ENCODE peak calls at places on chromosomes 1 and 21, in seven cellular contexts. T is mesendoderm, N is bronchial epithelial cell, L is astrocyte of the spinal cord, Z is hippocampal formation, R is NCI-H1417, E is aorta. J is an unnamed sample.

GRCh38 chr1:10171995-10172669 is 38.2 kb upstream of the KIF1B start:
- DNase-seq in L (no peak), E (no peak), R (no peak), N (no peak), T (no peak), Z (no peak), J (no peak)

GRCh38 chr1:223250632-223251015 is 107.6 kb upstream of the TLR5 start:
- DNase-seq in E (no peak), Z (no peak), R (no peak), L (no peak), T (no peak), N (no peak), J (no peak)

GRCh38 chr1:170707959-170708666 is 44.2 kb downstream of the PRRX1 start:
- DNase-seq in R (no peak), N (peak), T (peak), E (no peak), Z (no peak), L (peak), J (peak)

GRCh38 chr1:1788646-1789431 is 10.6 kb upstream of the NADK start:
- DNase-seq in L (peak), E (no peak), Z (no peak), R (no peak), N (no peak), T (peak), J (no peak)

GRCh38 chr1:15799928-15800835 is 7.3 kb downstream of the UQCRHL start:
- DNase-seq in E (no peak), R (no peak), N (peak), Z (no peak), T (peak), L (peak), J (peak)

GRCh38 chr21:41045534-41046268 is 122.3 kb upstream of the BACE2 start:
- DNase-seq in T (peak), Z (no peak), N (peak), E (no peak), R (peak), L (no peak), J (no peak)

GRCh38 chr1:198113302-198113701 is 43.5 kb upstream of the NEK7 start:
- DNase-seq in R (no peak), N (no peak), Z (no peak), E (no peak), L (no peak), T (no peak), J (no peak)

GRCh38 chr1:232613752-232614381 is 16.1 kb downstream of the SIPA1L2 start:
- DNase-seq in Z (no peak), R (no peak), E (no peak), T (no peak), L (peak), N (no peak), J (no peak)

GRCh38 chr1:176577651-176578197 is 114.7 kb downstream of the PAPPA2 start:
- DNase-seq in L (no peak), R (no peak), N (no peak), T (no peak), Z (no peak), E (no peak), J (no peak)

GRCh38 chr1:201036188-201036834 is 12.8 kb upstream of the KIF21B start:
- DNase-seq in N (no peak), Z (no peak), T (no peak), E (no peak), R (no peak), L (no peak), J (no peak)

GRCh38 chr1:110339427-110340206 is 440 bp downstream of the RBM15 start:
- DNase-seq in N (peak), R (peak), L (peak), T (peak), Z (no peak), E (peak), J (peak)

GRCh38 chr1:154812911-154813816 is 56.9 kb downstream of the KCNN3 start:
- DNase-seq in E (no peak), Z (no peak), N (peak), L (peak), T (peak), R (peak), J (peak)

GRCh38 chr1:235275836-235276235 is 52.1 kb downstream of the ARID4B start:
- DNase-seq in R (no peak), T (peak), L (no peak), E (no peak), Z (no peak), N (no peak), J (no peak)

GRCh38 chr1:74835046-74835445 is 102.1 kb downstream of the TYW3 start:
- DNase-seq in E (no peak), Z (no peak), N (no peak), R (no peak), L (peak), T (peak), J (no peak)

GRCh38 chr1:46131727-46132528 is 501 bp downstream of the PIK3R3 start:
- DNase-seq in Z (no peak), E (peak), T (peak), N (peak), L (peak), R (peak), J (peak)

GRCh38 chr1:93635614-93636543 is 45.8 kb downstream of the BCAR3 start:
- DNase-seq in N (no peak), T (peak), R (no peak), L (peak), E (no peak), Z (peak), J (no peak)

GRCh38 chr1:50739125-50739524 is 220.9 kb downstream of the FAF1 start:
- DNase-seq in R (no peak), E (no peak), L (no peak), Z (no peak), T (no peak), N (no peak), J (no peak)

GRCh38 chr1:212326541-212326940 is 41.3 kb downstream of the PPP2R5A start:
- DNase-seq in N (no peak), T (no peak), Z (no peak), R (no peak), E (no peak), L (no peak), J (no peak)

GRCh38 chr1:186735463-186735862 is 55.2 kb upstream of the PTGS2 start:
- DNase-seq in R (no peak), E (no peak), L (no peak), Z (no peak), T (no peak), N (peak), J (peak)

GRCh38 chr1:100100202-100100601 is 32.5 kb downstream of the SASS6 start:
- DNase-seq in L (no peak), R (no peak), N (no peak), Z (no peak), E (no peak), T (no peak), J (no peak)

GRCh38 chr1:67785847-67786753 is 47.2 kb downstream of the GNG12 start:
- DNase-seq in L (no peak), Z (no peak), R (no peak), T (no peak), E (no peak), N (no peak), J (no peak)

GRCh38 chr21:14956826-14957225 is 108.0 kb downstream of the NRIP1 start:
- DNase-seq in E (no peak), Z (no peak), R (no peak), T (no peak), N (peak), L (peak), J (no peak)

GRCh38 chr1:58862728-58863385 is 79.0 kb upstream of the JUN start:
- DNase-seq in E (no peak), N (no peak), L (no peak), T (no peak), R (no peak), Z (peak), J (no peak)

GRCh38 chr1:80531182-80531581 is 1269.6 kb upstream of the ADGRL2 start:
- DNase-seq in E (no peak), T (no peak), N (no peak), L (peak), Z (no peak), R (no peak), J (no peak)

GRCh38 chr1:185045793-185046441 is 559 bp downstream of the RNF2 start:
- DNase-seq in N (peak), R (peak), Z (no peak), T (peak), L (peak), E (peak), J (peak)

GRCh38 chr1:206839857-206840256 is 25.6 kb upstream of the IL20 start:
- DNase-seq in N (peak), T (peak), Z (no peak), L (peak), E (peak), R (no peak), J (peak)

GRCh38 chr21:41765393-41765950 is 1.4 kb downstream of the RIPK4 start:
- DNase-seq in N (no peak), L (no peak), E (peak), R (no peak), Z (no peak), T (no peak), J (no peak)

GRCh38 chr1:43509740-43510375 is 20.8 kb upstream of the PTPRF start:
- DNase-seq in Z (no peak), T (no peak), L (no peak), E (no peak), N (peak), R (no peak), J (peak)

GRCh38 chr1:108199231-108199657 is 899 bp downstream of the SLC25A24 start:
- DNase-seq in T (peak), Z (no peak), L (peak), R (no peak), N (peak), E (no peak), J (peak)

GRCh38 chr1:156615946-156616345 is 3.3 kb upstream of the HAPLN2 start:
- DNase-seq in E (no peak), N (no peak), T (no peak), R (no peak), Z (no peak), L (no peak), J (no peak)

GRCh38 chr1:171999756-172000155 is 158.5 kb downstream of the DNM3 start:
- DNase-seq in T (peak), L (no peak), N (peak), R (no peak), E (no peak), Z (no peak), J (no peak)